ENCODE peak calls at places on chromosome 18, in seven cellular contexts. J is IMR-90, I is mesendoderm, X is H9, O is H1, R is neuronal stem cell, A is mesenchymal stem cell. Z is an unnamed sample.

GRCh38 chr18:10518595-10519273 is 7.1 kb upstream of the NAPG start:
- DNase-seq in O (no peak), A (peak; percentile 60), I (peak; percentile 48), R (no peak), J (peak; percentile 36), X (no peak), Z (peak; percentile 31)

GRCh38 chr18:35904389-35905037 is 68.0 kb upstream of the RMP24 start:
- DNase-seq in A (no peak), R (no peak), X (no peak), I (no peak), O (no peak), J (no peak), Z (no peak)

GRCh38 chr18:73638709-73639108 is 508.9 kb downstream of the FBXO15 start:
- DNase-seq in J (peak; percentile 71), X (no peak), O (no peak), R (no peak), I (no peak), A (peak; percentile 33), Z (no peak)

GRCh38 chr18:7575465-7576026 is 8.4 kb downstream of the PTPRM start:
- DNase-seq in I (no peak), O (no peak), J (peak; percentile 67), A (peak; percentile 45), X (no peak), R (no peak), Z (no peak)

GRCh38 chr18:50879302-50880107 is 587 bp downstream of the ME2 start:
- DNase-seq in J (peak; percentile 38), A (peak; percentile 65), R (peak; percentile 31), I (peak; percentile 69), X (peak; percentile 39), O (no peak), Z (peak; percentile 56)

GRCh38 chr18:59551902-59552635 is 145.2 kb downstream of the CCBE1 start:
- DNase-seq in A (no peak), J (no peak), R (no peak), O (no peak), I (no peak), X (no peak), Z (peak; percentile 47)

GRCh38 chr18:61722247-61722646 is 170.6 kb downstream of the RNF152 start:
- DNase-seq in I (no peak), A (no peak), O (no peak), J (no peak), X (no peak), R (no peak), Z (no peak)

GRCh38 chr18:5630766-5631413 is 87.1 kb upstream of the EPB41L3 start:
- DNase-seq in O (no peak), R (no peak), J (no peak), A (no peak), X (no peak), I (no peak), Z (no peak)

GRCh38 chr18:70337139-70337972 is 48.5 kb downstream of the SOCS6 start:
- DNase-seq in A (peak; percentile 93), I (peak; percentile 96), J (peak; percentile 92), X (peak; percentile 69), R (peak; percentile 6), O (no peak), Z (peak; percentile 91)

GRCh38 chr18:72830109-72830508 is 37.7 kb downstream of the NETO1 start:
- DNase-seq in X (peak; percentile 67), I (peak; percentile 63), J (no peak), O (peak; percentile 76), A (peak; percentile 5), R (peak; percentile 41), Z (no peak)

GRCh38 chr18:74946646-74947045 is 262.3 kb downstream of the PTGR3 start:
- DNase-seq in A (no peak), R (no peak), X (no peak), O (no peak), J (peak; percentile 52), I (no peak), Z (no peak)

GRCh38 chr18:26003817-26004216 is 86.6 kb downstream of the SS18 start:
- DNase-seq in O (no peak), X (no peak), J (no peak), A (no peak), I (no peak), R (no peak), Z (no peak)
- H4K8ac ChIP-seq in O (no peak overlapping the region), X (no peak overlapping the region), J (no peak overlapping the region), A (no peak overlapping the region), I (no peak overlapping the region), R (no peak overlapping the region), Z (no peak overlapping the region)

GRCh38 chr18:57803119-57803969 is at the start of gene ATP8B1:
- DNase-seq in I (peak; percentile 94), J (peak; percentile 73), O (peak; percentile 95), A (peak; percentile 74), R (peak; percentile 47), X (peak; percentile 91), Z (peak; percentile 93)

GRCh38 chr18:57802166-57802868 is 798 bp downstream of the ATP8B1 start:
- DNase-seq in A (no peak), R (peak; percentile 6), O (peak; percentile 73), I (peak; percentile 56), J (no peak), X (peak; percentile 49), Z (no peak)

GRCh38 chr18:57798713-57799373 is 4.3 kb downstream of the ATP8B1 start:
- DNase-seq in I (no peak), R (no peak), J (no peak), O (no peak), A (no peak), X (no peak), Z (no peak)

GRCh38 chr18:57802869-57803118 is 321 bp downstream of the ATP8B1 start:
- DNase-seq in O (no peak), A (no peak), J (no peak), R (no peak), X (peak; percentile 51), I (no peak), Z (no peak)

GRCh38 chr18:57801379-57802165 is 1.5 kb downstream of the ATP8B1 start:
- DNase-seq in R (peak; percentile 6), A (peak; percentile 56), I (no peak), X (peak; percentile 41), J (no peak), O (peak; percentile 52), Z (no peak)
- H3K4me1 ChIP-seq in R (peaks cover 18% of the 10 kb centered on the region), A (peaks cover 14% of the 10 kb centered on the region), I (peaks cover 5% of the 10 kb centered on the region), X (no peaks in the 10 kb centered on the region), J (peaks cover 12% of the 10 kb centered on the region), O (peaks cover 2% of the 10 kb centered on the region), Z (peaks cover 20% of the 10 kb centered on the region)

GRCh38 chr18:28766721-28767120 is 589.8 kb upstream of the CDH2 start:
- DNase-seq in X (no peak), I (no peak), A (peak; percentile 3), J (peak; percentile 7), R (no peak), O (no peak), Z (no peak)
- H4K8ac ChIP-seq in X (no peak overlapping the region), I (no peak overlapping the region), A (peak overlapping the region; percentile 80), J (no peak overlapping the region), R (no peak overlapping the region), O (no peak overlapping the region), Z (no peak overlapping the region)

GRCh38 chr18:55544028-55544427 is 44.0 kb downstream of the TCF4 start:
- DNase-seq in X (no peak), A (no peak), R (no peak), J (no peak), I (no peak), O (no peak), Z (no peak)

GRCh38 chr18:55547705-55548056 is 40.3 kb downstream of the TCF4 start:
- DNase-seq in I (no peak), O (no peak), X (no peak), J (no peak), R (no peak), A (no peak), Z (no peak)

GRCh38 chr18:55543130-55543704 is 44.8 kb downstream of the TCF4 start:
- DNase-seq in J (no peak), I (no peak), R (no peak), X (no peak), O (no peak), A (no peak), Z (no peak)

GRCh38 chr18:55549474-55550104 is 38.4 kb downstream of the TCF4 start:
- DNase-seq in A (no peak), O (no peak), X (no peak), I (peak; percentile 35), J (no peak), R (no peak), Z (no peak)

DNA sequence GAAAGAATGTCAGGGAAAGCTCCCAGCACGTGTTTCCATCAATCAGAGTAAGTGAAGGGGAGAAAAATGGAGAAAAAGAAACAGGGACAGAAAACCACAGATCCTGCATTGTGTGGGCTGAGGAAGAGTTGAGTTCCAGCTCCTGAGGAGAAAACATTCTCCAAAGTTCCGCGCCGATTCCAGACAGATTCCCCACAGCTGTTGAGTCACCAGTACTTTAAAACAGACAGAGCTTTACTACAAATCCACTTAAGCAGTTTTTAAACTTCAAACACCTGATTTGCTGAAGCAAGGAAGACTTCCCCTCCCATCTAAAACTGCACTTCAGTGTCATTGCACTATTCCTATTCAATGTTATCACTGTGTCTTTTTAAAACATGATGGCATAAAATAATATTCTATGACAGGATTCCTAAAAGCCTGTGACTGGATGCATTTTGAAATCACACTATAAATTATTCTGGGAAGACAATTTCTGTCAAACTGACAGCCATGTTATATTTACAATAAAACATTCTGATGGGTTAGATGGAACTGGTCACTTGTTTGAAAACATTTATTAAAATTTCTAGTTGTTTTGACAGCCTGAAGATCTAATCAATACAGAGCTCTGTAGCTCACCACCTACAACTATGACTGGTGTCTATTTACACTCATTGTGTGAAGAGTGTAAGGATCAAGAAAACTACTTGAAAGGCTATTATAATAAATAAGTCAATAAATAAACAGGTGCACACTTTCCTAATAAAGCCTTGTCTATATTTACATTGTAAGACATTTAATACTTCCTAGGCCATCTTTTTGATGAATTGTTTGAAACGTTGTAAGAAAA is 40.9 kb downstream of the TCF4 start:
- DNase-seq in J (peak; percentile 82), X (no peak), I (no peak), O (no peak), A (peak; percentile 72), R (no peak), Z (no peak)
- H3K4me1 ChIP-seq in J (peaks cover 7% of the 10 kb centered on the region), X (peaks cover 6% of the 10 kb centered on the region), I (peaks cover 4% of the 10 kb centered on the region), O (peaks cover 6% of the 10 kb centered on the region), A (no peaks in the 10 kb centered on the region), R (peaks cover 3% of the 10 kb centered on the region), Z (peaks cover 10% of the 10 kb centered on the region)

GRCh38 chr18:63005306-63005705 is 290.0 kb downstream of the PHLPP1 start:
- DNase-seq in A (no peak), J (no peak), X (no peak), O (no peak), R (no peak), I (no peak), Z (no peak)
- H4K8ac ChIP-seq in A (no peak overlapping the region), J (no peak overlapping the region), X (no peak overlapping the region), O (no peak overlapping the region), R (no peak overlapping the region), I (no peak overlapping the region), Z (no peak overlapping the region)

DNA sequence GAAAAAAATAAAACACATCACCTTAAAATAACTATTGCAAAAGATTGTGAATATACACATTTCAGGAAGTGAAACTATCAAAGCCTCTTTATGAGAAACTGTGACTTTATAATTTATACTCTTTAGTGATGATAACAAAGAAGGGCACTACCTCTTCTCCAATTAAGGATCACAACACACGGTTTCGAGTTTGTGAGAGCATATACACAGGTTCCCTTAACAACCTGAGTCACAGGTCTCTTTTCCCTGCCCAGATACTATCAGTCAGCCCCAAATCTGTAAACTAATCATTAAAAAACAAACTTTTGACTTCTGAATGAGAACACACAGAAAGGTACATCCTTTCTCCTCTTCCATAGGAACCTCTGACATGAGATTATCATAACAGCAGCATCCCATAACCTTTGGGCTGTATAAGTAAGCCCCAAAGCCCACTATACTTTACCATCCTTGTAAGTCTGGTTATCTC is 44.9 kb downstream of the PTPN2 start:
- DNase-seq in R (no peak), I (no peak), J (no peak), A (peak; percentile 18), X (no peak), O (no peak), Z (no peak)
- H3K4me1 ChIP-seq in R (peaks cover 1% of the 10 kb centered on the region), I (peaks cover 2% of the 10 kb centered on the region), J (peaks cover 18% of the 10 kb centered on the region), A (peaks cover 8% of the 10 kb centered on the region), X (peaks cover 4% of the 10 kb centered on the region), O (peaks cover 9% of the 10 kb centered on the region), Z (peaks cover 7% of the 10 kb centered on the region)

Z was measured in trophoblast cell.